ENCODE peak calls at places on chromosomes 4 and X, in six cellular contexts. B, D, E, K, S and O are unnamed samples.

GRCh38 chr4:112840061-112840460 is 203.1 kb downstream of the LARP7 start:
- DNase-seq in B (no peak), D (no peak), E (no peak), K (no peak), S (no peak), O (peak; percentile 6)

GRCh38 chrX:104113237-104113965 is 1.1 kb downstream of the ZCCHC18 start:
- DNase-seq in B (peak; percentile 10), D (peak; percentile 37), E (peak; percentile 69), K (peak; percentile 34), S (peak; percentile 4), O (peak; percentile 50)

GRCh38 chr4:182863501-182863900 is 53.7 kb downstream of the DCTD start:
- DNase-seq in B (no peak), D (no peak), E (no peak), K (no peak), S (no peak), O (no peak)

GRCh38 chrX:20433376-20433775 is 166.7 kb upstream of the RPS6KA3 start:
- DNase-seq in B (no peak), D (no peak), E (no peak), K (no peak), S (no peak), O (peak; percentile 5)

GRCh38 chr4:56148428-56148827 is 199.7 kb downstream of the CEP135 start:
- DNase-seq in B (no peak), D (no peak), E (no peak), K (no peak), S (no peak), O (no peak)

GRCh38 chr4:76881375-76881774 is 16.6 kb downstream of the SOWAHB start:
- DNase-seq in B (peak; percentile 89), D (no peak), E (no peak), K (no peak), S (no peak), O (no peak)

GRCh38 chr4:1611501-1611870 is 72.6 kb downstream of the FAM53A start:
- DNase-seq in B (no peak), D (no peak), E (no peak), K (no peak), S (no peak), O (no peak)

GRCh38 chr4:7823416-7823824 is 116.2 kb downstream of the AFAP1 start:
- DNase-seq in B (no peak), D (no peak), E (peak; percentile 86), K (no peak), S (no peak), O (no peak)

GRCh38 chr4:31349907-31350306 is 629.7 kb downstream of the PCDH7 start:
- DNase-seq in B (no peak), D (no peak), E (no peak), K (no peak), S (no peak), O (no peak)

GRCh38 chr4:186132577-186133277 is 28.2 kb downstream of the FAM149A start:
- DNase-seq in B (peak; percentile 42), D (no peak), E (no peak), K (no peak), S (no peak), O (peak; percentile 73)

GRCh38 chr4:47598320-47598719 is 113.2 kb downstream of the ATP10D start:
- DNase-seq in B (no peak), D (no peak), E (no peak), K (no peak), S (no peak), O (peak; percentile 41)

GRCh38 chr4:38510201-38510600 is 153.8 kb upstream of the KLF3 start:
- DNase-seq in B (no peak), D (no peak), E (no peak), K (no peak), S (no peak), O (peak; percentile 7)

GRCh38 chr4:86055898-86056297 is 304.0 kb downstream of the MAPK10 start:
- DNase-seq in B (no peak), D (no peak), E (no peak), K (no peak), S (no peak), O (peak; percentile 19)

GRCh38 chr4:140019619-140020367 is 134.2 kb downstream of the MAML3 start:
- DNase-seq in B (peak; percentile 80), D (no peak), E (no peak), K (no peak), S (no peak), O (no peak)

GRCh38 chrX:130631011-130631410 is 229.2 kb downstream of the RBMX2 start:
- DNase-seq in B (no peak), D (no peak), E (no peak), K (no peak), S (no peak), O (no peak)

GRCh38 chr4:168318266-168318895 is at the start of gene DDX60:
- DNase-seq in B (peak; percentile 68), D (peak; percentile 74), E (peak; percentile 85), K (peak; percentile 76), S (peak; percentile 68), O (peak; percentile 86)

GRCh38 chr4:46390353-46391058 is 578 bp upstream of the GABRA2 start:
- DNase-seq in B (no peak), D (no peak), E (no peak), K (no peak), S (no peak), O (peak; percentile 11)

GRCh38 chrX:124280294-124280902 is 52.1 kb upstream of the TEX13D start:
- DNase-seq in B (no peak), D (no peak), E (no peak), K (no peak), S (no peak), O (no peak)

GRCh38 chrX:153706799-153707198 is 17.4 kb downstream of the BCAP31 start:
- DNase-seq in B (no peak), D (no peak), E (no peak), K (no peak), S (no peak), O (no peak)

GRCh38 chr4:25970241-25970675 is 56.2 kb downstream of the SMIM20 start:
- DNase-seq in B (peak; percentile 60), D (peak; percentile 25), E (peak; percentile 69), K (peak; percentile 55), S (no peak), O (peak; percentile 70)

GRCh38 chrX:11759461-11760311 is 1.6 kb downstream of the MSL3 start:
- DNase-seq in B (peak; percentile 85), D (peak; percentile 62), E (peak; percentile 94), K (peak; percentile 61), S (peak; percentile 37), O (peak; percentile 95)

GRCh38 chrX:154751669-154752271 is 893 bp upstream of the GAB3 start:
- DNase-seq in B (no peak), D (no peak), E (no peak), K (no peak), S (no peak), O (no peak)

GRCh38 chrX:45445745-45446412 is 245.2 kb upstream of the DIPK2B start:
- DNase-seq in B (peak; percentile 69), D (no peak), E (no peak), K (no peak), S (no peak), O (peak; percentile 73)

GRCh38 chrX:94831364-94831763 is 1157.4 kb downstream of the FAM133A start:
- DNase-seq in B (peak; percentile 38), D (no peak), E (no peak), K (no peak), S (no peak), O (peak; percentile 11)

GRCh38 chrX:110384490-110384889 is 25.8 kb downstream of the RTL9 start:
- DNase-seq in B (no peak), D (no peak), E (no peak), K (no peak), S (no peak), O (no peak)

GRCh38 chr4:57073559-57073958 is 36.6 kb downstream of the IGFBP7 start:
- DNase-seq in B (no peak), D (no peak), E (no peak), K (no peak), S (no peak), O (no peak)

GRCh38 chr4:153651961-153652784 is 31.9 kb upstream of the TLR2 start:
- DNase-seq in B (no peak), D (no peak), E (no peak), K (no peak), S (no peak), O (peak; percentile 45)

GRCh38 chr4:10074767-10075105 is 41.9 kb downstream of the WDR1 start:
- DNase-seq in B (no peak), D (peak; percentile 16), E (peak; percentile 45), K (peak; percentile 19), S (no peak), O (peak; percentile 88)

GRCh38 chr4:88759039-88759631 is 61.5 kb upstream of the NAP1L5 start:
- DNase-seq in B (no peak), D (no peak), E (no peak), K (no peak), S (no peak), O (peak; percentile 83)

GRCh38 chr4:141909541-141909940 is 273.2 kb downstream of the IL15 start:
- DNase-seq in B (no peak), D (no peak), E (no peak), K (no peak), S (no peak), O (no peak)

GRCh38 chr4:48596336-48596735 is 106.3 kb downstream of the ZAR1 start:
- DNase-seq in B (no peak), D (no peak), E (no peak), K (no peak), S (no peak), O (no peak)

GRCh38 chrX:123924181-123924580 is 37.3 kb upstream of the STAG2 start:
- DNase-seq in B (no peak), D (no peak), E (no peak), K (no peak), S (no peak), O (peak; percentile 76)

GRCh38 chr4:185139736-185140135 is 3.3 kb upstream of the SLC25A4 start:
- DNase-seq in B (no peak), D (no peak), E (no peak), K (no peak), S (no peak), O (no peak)

GRCh38 chr4:11529625-11530201 is 101.0 kb upstream of the HS3ST1 start:
- DNase-seq in B (peak; percentile 48), D (no peak), E (no peak), K (no peak), S (no peak), O (peak; percentile 77)

GRCh38 chrX:144275403-144275802 is 391.5 kb downstream of the UBE2NL start:
- DNase-seq in B (peak; percentile 68), D (no peak), E (no peak), K (no peak), S (no peak), O (no peak)

GRCh38 chr4:176547005-176547404 is 227.2 kb downstream of the SPCS3 start:
- DNase-seq in B (no peak), D (no peak), E (no peak), K (no peak), S (no peak), O (peak; percentile 95)